ENCODE peak calls at places on chromosomes 6 and 20, in seven cellular contexts. D is stomach, L is sigmoid colon, Q is MM.1S, R is lower lobe of right lung, A is hepatocyte, N is A549. M is an unnamed sample.

GRCh38 chr6:107823047-107823557 is 1.0 kb downstream of the SCML4 start:
- DNase-seq in A (no peak), D (no peak), L (no peak), N (no peak), Q (no peak), R (no peak), M (no peak)

GRCh38 chr20:41475507-41475906 is 108.9 kb upstream of the EMILIN3 start:
- DNase-seq in D (no peak), A (no peak), Q (no peak), N (no peak), R (no peak), L (no peak), M (no peak)

GRCh38 chr6:63816401-63816975 is 180.9 kb downstream of the PHF3 start:
- DNase-seq in R (no peak), Q (no peak), D (no peak), N (no peak), L (no peak), A (no peak), M (no peak)

GRCh38 chr20:53926428-53927028 is 143.9 kb downstream of the BCAS1 start:
- DNase-seq in A (peak; percentile 78), D (peak; percentile 45), N (peak; percentile 90), L (no peak), Q (no peak), R (no peak), M (no peak)

GRCh38 chr20:47681977-47682812 is 103.1 kb downstream of the SULF2 start:
- DNase-seq in R (peak; percentile 61), A (peak; percentile 29), Q (no peak), D (no peak), L (peak; percentile 85), N (peak; percentile 43), M (peak; percentile 75)

GRCh38 chr20:37393863-37394542 is 48.1 kb downstream of the SRC start:
- DNase-seq in Q (no peak), L (peak; percentile 48), R (no peak), N (no peak), D (no peak), A (no peak), M (no peak)

GRCh38 chr6:155324172-155324571 is 9.9 kb upstream of the TFB1M start:
- DNase-seq in D (no peak), L (no peak), A (no peak), Q (no peak), N (no peak), R (no peak), M (no peak)

GRCh38 chr6:31907158-31907813 is 5.4 kb upstream of the ZBTB12 start:
- DNase-seq in R (no peak), L (no peak), Q (no peak), A (no peak), D (no peak), N (peak; percentile 28), M (no peak)

GRCh38 chr6:131744888-131745287 is 34.1 kb upstream of the CTAGE9 start:
- DNase-seq in R (no peak), D (no peak), Q (no peak), L (no peak), N (no peak), A (no peak), M (no peak)

GRCh38 chr6:1619666-1620503 is 10.2 kb downstream of the FOXC1 start:
- DNase-seq in A (no peak), N (no peak), L (peak; percentile 56), R (peak; percentile 39), D (no peak), Q (no peak), M (no peak)

GRCh38 chr20:30503992-30504570 is 753.4 kb upstream of the DEFB115 start:
- DNase-seq in N (no peak), Q (no peak), A (no peak), D (no peak), L (no peak), R (no peak), M (no peak)

GRCh38 chr6:144158133-144158532 is 7.8 kb downstream of the STX11 start:
- DNase-seq in R (no peak), L (no peak), A (peak; percentile 19), Q (no peak), D (no peak), N (peak; percentile 21), M (peak; percentile 90)

GRCh38 chr6:17354700-17355403 is 38.5 kb upstream of the CAP2 start:
- DNase-seq in A (peak; percentile 16), Q (no peak), D (no peak), N (peak; percentile 81), R (no peak), L (no peak), M (no peak)

GRCh38 chr6:142942805-142943227 is 2.2 kb downstream of the HIVEP2 start:
- DNase-seq in D (no peak), Q (peak; percentile 43), N (peak; percentile 46), A (peak; percentile 44), R (no peak), L (no peak), M (no peak)

GRCh38 chr6:80338201-80338836 is 231.8 kb downstream of the BCKDHB start:
- DNase-seq in L (peak; percentile 58), Q (peak; percentile 22), D (peak; percentile 47), N (peak; percentile 57), R (peak; percentile 75), A (peak; percentile 76), M (peak; percentile 51)

GRCh38 chr20:24784607-24785006 is 164.5 kb upstream of the CST7 start:
- DNase-seq in L (no peak), R (peak; percentile 3), D (no peak), Q (peak; percentile 67), N (no peak), A (no peak), M (no peak)

GRCh38 chr6:11551053-11551452 is 13.5 kb downstream of the TMEM170B start:
- DNase-seq in R (no peak), N (no peak), D (no peak), Q (no peak), A (no peak), L (no peak), M (no peak)

GRCh38 chr6:11552390-11552789 is 14.8 kb downstream of the TMEM170B start:
- DNase-seq in A (no peak), L (no peak), D (no peak), R (no peak), N (no peak), Q (no peak), M (no peak)

GRCh38 chr6:11556308-11556707 is 18.8 kb downstream of the TMEM170B start:
- DNase-seq in L (no peak), N (no peak), D (no peak), Q (no peak), R (no peak), A (no peak), M (no peak)

GRCh38 chr6:11553824-11554223 is 16.3 kb downstream of the TMEM170B start:
- DNase-seq in A (no peak), D (no peak), Q (no peak), L (no peak), R (no peak), N (no peak), M (no peak)
- H3K4me1 ChIP-seq in A (no peaks in the 10 kb centered on the region), D (peaks cover 6% of the 10 kb centered on the region), Q (no peaks in the 10 kb centered on the region), L (no peaks in the 10 kb centered on the region), R (no peaks in the 10 kb centered on the region), N (no peaks in the 10 kb centered on the region), M (no peaks in the 10 kb centered on the region)

GRCh38 chr20:58429303-58429702 is 40.3 kb downstream of the VAPB start:
- DNase-seq in Q (no peak), A (no peak), N (no peak), L (no peak), D (no peak), R (no peak), M (no peak)
- TF ChIP-seq CTCF in Q (no peak), A (no peak), N (no peak), L (no peak), D (no peak), R (no peak), M (no peak)

GRCh38 chr6:3906191-3907019 is 57.2 kb downstream of the FAM50B start:
- DNase-seq in L (no peak), R (no peak), D (no peak), Q (no peak), A (no peak), N (no peak), M (no peak)

GRCh38 chr6:3908961-3909360 is 59.8 kb downstream of the FAM50B start:
- DNase-seq in N (no peak), A (no peak), Q (no peak), L (no peak), R (no peak), D (no peak), M (no peak)

GRCh38 chr6:3905853-3906190 is 56.6 kb downstream of the FAM50B start:
- DNase-seq in Q (no peak), D (no peak), A (no peak), N (no peak), R (no peak), L (no peak), M (no peak)

GRCh38 chr6:3910264-3910663 is 61.1 kb downstream of the FAM50B start:
- DNase-seq in Q (no peak), L (no peak), D (no peak), N (no peak), A (no peak), R (no peak), M (no peak)

GRCh38 chr6:3908223-3908622 is 59.0 kb downstream of the FAM50B start:
- DNase-seq in A (no peak), L (no peak), N (no peak), Q (no peak), R (no peak), D (no peak), M (no peak)
- H3K9me3 ChIP-seq in A (no peaks in the 10 kb centered on the region), L (no peaks in the 10 kb centered on the region), N (no peaks in the 10 kb centered on the region), Q (no peaks in the 10 kb centered on the region), R (no peaks in the 10 kb centered on the region), D (no peaks in the 10 kb centered on the region), M (no peaks in the 10 kb centered on the region)

GRCh38 chr20:48763183-48764030 is 64.4 kb downstream of the PREX1 start:
- DNase-seq in L (no peak), A (no peak), D (no peak), N (no peak), R (no peak), Q (no peak), M (peak; percentile 46)

GRCh38 chr20:48761914-48762313 is 65.9 kb downstream of the PREX1 start:
- DNase-seq in N (no peak), Q (no peak), D (no peak), R (no peak), L (no peak), A (no peak), M (no peak)

GRCh38 chr20:48759631-48760245 is 68.1 kb downstream of the PREX1 start:
- DNase-seq in A (no peak), R (no peak), D (no peak), Q (no peak), L (no peak), N (no peak), M (no peak)

GRCh38 chr20:48760403-48760889 is 67.4 kb downstream of the PREX1 start:
- DNase-seq in D (peak; percentile 34), N (no peak), Q (peak; percentile 61), A (no peak), L (no peak), R (no peak), M (no peak)

DNA sequence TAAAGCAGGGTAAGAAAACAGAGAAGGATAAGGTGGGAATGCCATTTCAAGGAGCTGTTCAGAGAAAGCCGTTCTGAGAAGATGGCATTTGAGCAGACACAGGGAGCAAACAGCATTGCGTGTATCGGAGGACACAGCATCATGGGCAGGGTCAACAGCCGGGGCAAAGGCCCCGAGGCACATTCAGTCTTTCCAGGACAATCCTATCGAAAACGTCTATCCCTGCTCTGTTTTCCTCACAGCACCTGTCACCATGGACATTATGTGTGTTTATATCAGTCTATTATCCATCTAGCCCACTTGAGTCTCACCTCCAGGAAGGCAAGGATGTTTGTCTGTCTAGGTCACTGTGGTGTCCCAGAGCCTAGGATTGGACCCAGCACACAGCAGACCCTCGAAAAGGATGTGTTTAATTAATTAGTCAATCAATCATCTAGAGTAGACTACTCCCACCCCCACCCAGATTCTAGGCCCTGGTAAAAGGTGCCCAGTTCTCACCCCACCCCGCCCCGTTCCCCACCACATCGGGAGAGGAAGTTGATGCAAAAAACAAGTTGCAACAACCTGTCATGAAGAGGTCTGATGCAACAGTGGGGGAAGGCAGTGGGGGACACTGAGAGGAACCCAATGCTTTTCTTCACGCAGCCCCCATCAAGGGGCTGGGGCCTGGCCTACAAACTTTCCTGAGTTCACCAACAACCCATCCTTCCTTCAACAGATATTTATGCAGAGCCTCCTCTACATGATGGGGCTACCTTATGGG is 66.6 kb downstream of the PREX1 start:
- DNase-seq in Q (no peak), N (no peak), R (peak; percentile 75), A (no peak), D (peak; percentile 55), L (no peak), M (peak; percentile 45)
- H3K4me1 ChIP-seq in Q (peaks cover 13% of the 10 kb centered on the region), N (peaks cover 10% of the 10 kb centered on the region), R (peaks cover 69% of the 10 kb centered on the region), A (no peaks in the 10 kb centered on the region), D (no peaks in the 10 kb centered on the region), L (no peaks in the 10 kb centered on the region), M (no peaks in the 10 kb centered on the region)